ENCODE peak calls at places on chromosomes 1 and 21, in nine cellular contexts. One of them, this sample, is unnamed.

GRCh38 chr1:27612718-27613117 is 8.8 kb upstream of the AHDC1 start:
- DNase-seq in GM06990: no peak
- DNase-seq in left ventricle myocardium superior: no peak
- DNase-seq in AG04449: no peak
- DNase-seq in type B pancreatic cell: no peak
- DNase-seq in tibial artery: no peak
- DNase-seq in mesenteric fat pad: no peak
- DNase-seq in stimulated activated CD4-positive, alpha-beta T cell treated with anti-CD3 and anti-CD28 coated beads, Interleukin-2, amount 100 ng/mL, for 24 hours: no peak
- DNase-seq in stimulated activated naive CD8-positive, alpha-beta T cell treated with anti-CD3 and anti-CD28 coated beads, Interleukin-15, amount 100 ng/mL, for 72 hours: no peak
- DNase-seq in this sample: no peak

GRCh38 chr1:219810451-219810850 is 117.9 kb downstream of the SLC30A10 start:
- DNase-seq in tibial artery: no peak
- DNase-seq in GM06990: no peak
- DNase-seq in type B pancreatic cell: no peak
- DNase-seq in mesenteric fat pad: no peak
- DNase-seq in stimulated activated CD4-positive, alpha-beta T cell treated with anti-CD3 and anti-CD28 coated beads, Interleukin-2, amount 100 ng/mL, for 24 hours: no peak
- DNase-seq in left ventricle myocardium superior: no peak
- DNase-seq in AG04449: no peak
- DNase-seq in stimulated activated naive CD8-positive, alpha-beta T cell treated with anti-CD3 and anti-CD28 coated beads, Interleukin-15, amount 100 ng/mL, for 72 hours: no peak
- DNase-seq in this sample: peak; percentile 25

GRCh38 chr1:154628122-154628405 is 20.1 kb upstream of the ADAR start:
- DNase-seq in type B pancreatic cell: no peak
- DNase-seq in stimulated activated naive CD8-positive, alpha-beta T cell treated with anti-CD3 and anti-CD28 coated beads, Interleukin-15, amount 100 ng/mL, for 72 hours: no peak
- DNase-seq in mesenteric fat pad: no peak
- DNase-seq in AG04449: no peak
- DNase-seq in left ventricle myocardium superior: no peak
- DNase-seq in GM06990: no peak
- DNase-seq in tibial artery: no peak
- DNase-seq in stimulated activated CD4-positive, alpha-beta T cell treated with anti-CD3 and anti-CD28 coated beads, Interleukin-2, amount 100 ng/mL, for 24 hours: no peak
- DNase-seq in this sample: no peak

GRCh38 chr1:1438531-1439381 is 3.3 kb downstream of the VWA1 start:
- DNase-seq in GM06990: no peak
- DNase-seq in mesenteric fat pad: no peak
- DNase-seq in stimulated activated naive CD8-positive, alpha-beta T cell treated with anti-CD3 and anti-CD28 coated beads, Interleukin-15, amount 100 ng/mL, for 72 hours: no peak
- DNase-seq in AG04449: no peak
- DNase-seq in stimulated activated CD4-positive, alpha-beta T cell treated with anti-CD3 and anti-CD28 coated beads, Interleukin-2, amount 100 ng/mL, for 24 hours: no peak
- DNase-seq in left ventricle myocardium superior: no peak
- DNase-seq in tibial artery: no peak
- DNase-seq in type B pancreatic cell: no peak
- DNase-seq in this sample: no peak

GRCh38 chr1:175520186-175520585 is 223.2 kb downstream of the TNR start:
- DNase-seq in AG04449: no peak
- DNase-seq in type B pancreatic cell: no peak
- DNase-seq in left ventricle myocardium superior: no peak
- DNase-seq in stimulated activated CD4-positive, alpha-beta T cell treated with anti-CD3 and anti-CD28 coated beads, Interleukin-2, amount 100 ng/mL, for 24 hours: no peak
- DNase-seq in mesenteric fat pad: no peak
- DNase-seq in stimulated activated naive CD8-positive, alpha-beta T cell treated with anti-CD3 and anti-CD28 coated beads, Interleukin-15, amount 100 ng/mL, for 72 hours: no peak
- DNase-seq in GM06990: no peak
- DNase-seq in tibial artery: no peak
- DNase-seq in this sample: no peak

GRCh38 chr1:243496173-243496553 is 240.3 kb downstream of the SDCCAG8 start:
- DNase-seq in AG04449: no peak
- DNase-seq in stimulated activated CD4-positive, alpha-beta T cell treated with anti-CD3 and anti-CD28 coated beads, Interleukin-2, amount 100 ng/mL, for 24 hours: no peak
- DNase-seq in stimulated activated naive CD8-positive, alpha-beta T cell treated with anti-CD3 and anti-CD28 coated beads, Interleukin-15, amount 100 ng/mL, for 72 hours: no peak
- DNase-seq in left ventricle myocardium superior: peak; percentile 61
- DNase-seq in GM06990: no peak
- DNase-seq in type B pancreatic cell: no peak
- DNase-seq in tibial artery: peak; percentile 74
- DNase-seq in mesenteric fat pad: no peak
- DNase-seq in this sample: no peak

GRCh38 chr1:67953301-67953700 is 97.1 kb downstream of the DIRAS3 start:
- DNase-seq in type B pancreatic cell: no peak
- DNase-seq in stimulated activated CD4-positive, alpha-beta T cell treated with anti-CD3 and anti-CD28 coated beads, Interleukin-2, amount 100 ng/mL, for 24 hours: no peak
- DNase-seq in left ventricle myocardium superior: no peak
- DNase-seq in AG04449: no peak
- DNase-seq in tibial artery: no peak
- DNase-seq in GM06990: no peak
- DNase-seq in mesenteric fat pad: no peak
- DNase-seq in stimulated activated naive CD8-positive, alpha-beta T cell treated with anti-CD3 and anti-CD28 coated beads, Interleukin-15, amount 100 ng/mL, for 72 hours: no peak
- DNase-seq in this sample: no peak

GRCh38 chr21:33578959-33579542 is 9.4 kb downstream of the DONSON start:
- DNase-seq in type B pancreatic cell: no peak
- DNase-seq in GM06990: no peak
- DNase-seq in stimulated activated naive CD8-positive, alpha-beta T cell treated with anti-CD3 and anti-CD28 coated beads, Interleukin-15, amount 100 ng/mL, for 72 hours: no peak
- DNase-seq in mesenteric fat pad: no peak
- DNase-seq in tibial artery: no peak
- DNase-seq in AG04449: no peak
- DNase-seq in left ventricle myocardium superior: no peak
- DNase-seq in stimulated activated CD4-positive, alpha-beta T cell treated with anti-CD3 and anti-CD28 coated beads, Interleukin-2, amount 100 ng/mL, for 24 hours: no peak
- DNase-seq in this sample: no peak

GRCh38 chr1:27647328-27647727 is 12.3 kb upstream of the FGR start:
- DNase-seq in type B pancreatic cell: no peak
- DNase-seq in tibial artery: no peak
- DNase-seq in stimulated activated naive CD8-positive, alpha-beta T cell treated with anti-CD3 and anti-CD28 coated beads, Interleukin-15, amount 100 ng/mL, for 72 hours: no peak
- DNase-seq in mesenteric fat pad: no peak
- DNase-seq in GM06990: no peak
- DNase-seq in left ventricle myocardium superior: no peak
- DNase-seq in stimulated activated CD4-positive, alpha-beta T cell treated with anti-CD3 and anti-CD28 coated beads, Interleukin-2, amount 100 ng/mL, for 24 hours: no peak
- DNase-seq in AG04449: no peak
- DNase-seq in this sample: no peak

GRCh38 chr1:203351037-203351625 is at the start of gene FMOD:
- DNase-seq in stimulated activated naive CD8-positive, alpha-beta T cell treated with anti-CD3 and anti-CD28 coated beads, Interleukin-15, amount 100 ng/mL, for 72 hours: no peak
- DNase-seq in stimulated activated CD4-positive, alpha-beta T cell treated with anti-CD3 and anti-CD28 coated beads, Interleukin-2, amount 100 ng/mL, for 24 hours: no peak
- DNase-seq in type B pancreatic cell: no peak
- DNase-seq in left ventricle myocardium superior: no peak
- DNase-seq in tibial artery: peak; percentile 93
- DNase-seq in GM06990: no peak
- DNase-seq in mesenteric fat pad: no peak
- DNase-seq in AG04449: no peak
- DNase-seq in this sample: peak; percentile 50

GRCh38 chr1:43858324-43858723 is 75.3 kb upstream of the ARTN start:
- DNase-seq in stimulated activated CD4-positive, alpha-beta T cell treated with anti-CD3 and anti-CD28 coated beads, Interleukin-2, amount 100 ng/mL, for 24 hours: no peak
- DNase-seq in tibial artery: peak; percentile 86
- DNase-seq in GM06990: no peak
- DNase-seq in stimulated activated naive CD8-positive, alpha-beta T cell treated with anti-CD3 and anti-CD28 coated beads, Interleukin-15, amount 100 ng/mL, for 72 hours: no peak
- DNase-seq in type B pancreatic cell: no peak
- DNase-seq in mesenteric fat pad: no peak
- DNase-seq in left ventricle myocardium superior: peak; percentile 65
- DNase-seq in AG04449: peak; percentile 99
- DNase-seq in this sample: peak; percentile 74

GRCh38 chr21:44428281-44428942 is 26.9 kb upstream of the LRRC3 start:
- DNase-seq in tibial artery: no peak
- DNase-seq in mesenteric fat pad: peak; percentile 55
- DNase-seq in GM06990: peak; percentile 62
- DNase-seq in type B pancreatic cell: peak; percentile 49
- DNase-seq in AG04449: no peak
- DNase-seq in stimulated activated naive CD8-positive, alpha-beta T cell treated with anti-CD3 and anti-CD28 coated beads, Interleukin-15, amount 100 ng/mL, for 72 hours: peak; percentile 66
- DNase-seq in left ventricle myocardium superior: no peak
- DNase-seq in stimulated activated CD4-positive, alpha-beta T cell treated with anti-CD3 and anti-CD28 coated beads, Interleukin-2, amount 100 ng/mL, for 24 hours: peak; percentile 39
- DNase-seq in this sample: no peak

GRCh38 chr1:74733616-74734484 is 898 bp downstream of the TYW3 start:
- DNase-seq in GM06990: no peak
- DNase-seq in type B pancreatic cell: no peak
- DNase-seq in tibial artery: no peak
- DNase-seq in AG04449: no peak
- DNase-seq in mesenteric fat pad: no peak
- DNase-seq in stimulated activated CD4-positive, alpha-beta T cell treated with anti-CD3 and anti-CD28 coated beads, Interleukin-2, amount 100 ng/mL, for 24 hours: peak; percentile 36
- DNase-seq in stimulated activated naive CD8-positive, alpha-beta T cell treated with anti-CD3 and anti-CD28 coated beads, Interleukin-15, amount 100 ng/mL, for 72 hours: peak; percentile 38
- DNase-seq in left ventricle myocardium superior: no peak
- DNase-seq in this sample: peak; percentile 61

GRCh38 chr21:24205317-24205716 is 1402.0 kb downstream of the MRPL39 start:
- DNase-seq in GM06990: no peak
- DNase-seq in AG04449: no peak
- DNase-seq in mesenteric fat pad: no peak
- DNase-seq in type B pancreatic cell: no peak
- DNase-seq in stimulated activated CD4-positive, alpha-beta T cell treated with anti-CD3 and anti-CD28 coated beads, Interleukin-2, amount 100 ng/mL, for 24 hours: no peak
- DNase-seq in tibial artery: no peak
- DNase-seq in left ventricle myocardium superior: no peak
- DNase-seq in stimulated activated naive CD8-positive, alpha-beta T cell treated with anti-CD3 and anti-CD28 coated beads, Interleukin-15, amount 100 ng/mL, for 72 hours: no peak
- DNase-seq in this sample: no peak

GRCh38 chr1:151134396-151134795 is 12.0 kb downstream of the SEMA6C start:
- DNase-seq in mesenteric fat pad: no peak
- DNase-seq in type B pancreatic cell: no peak
- DNase-seq in stimulated activated naive CD8-positive, alpha-beta T cell treated with anti-CD3 and anti-CD28 coated beads, Interleukin-15, amount 100 ng/mL, for 72 hours: no peak
- DNase-seq in tibial artery: peak; percentile 20
- DNase-seq in left ventricle myocardium superior: no peak
- DNase-seq in stimulated activated CD4-positive, alpha-beta T cell treated with anti-CD3 and anti-CD28 coated beads, Interleukin-2, amount 100 ng/mL, for 24 hours: no peak
- DNase-seq in GM06990: no peak
- DNase-seq in AG04449: no peak
- DNase-seq in this sample: no peak

GRCh38 chr1:201318504-201319340 is 35.4 kb downstream of the PKP1 start:
- DNase-seq in type B pancreatic cell: no peak
- DNase-seq in stimulated activated CD4-positive, alpha-beta T cell treated with anti-CD3 and anti-CD28 coated beads, Interleukin-2, amount 100 ng/mL, for 24 hours: no peak
- DNase-seq in GM06990: no peak
- DNase-seq in AG04449: no peak
- DNase-seq in tibial artery: no peak
- DNase-seq in left ventricle myocardium superior: no peak
- DNase-seq in mesenteric fat pad: no peak
- DNase-seq in stimulated activated naive CD8-positive, alpha-beta T cell treated with anti-CD3 and anti-CD28 coated beads, Interleukin-15, amount 100 ng/mL, for 72 hours: no peak
- DNase-seq in this sample: no peak

GRCh38 chr1:147612366-147612765 is 58.0 kb downstream of the ACP6 start:
- DNase-seq in stimulated activated CD4-positive, alpha-beta T cell treated with anti-CD3 and anti-CD28 coated beads, Interleukin-2, amount 100 ng/mL, for 24 hours: no peak
- DNase-seq in GM06990: no peak
- DNase-seq in type B pancreatic cell: no peak
- DNase-seq in AG04449: no peak
- DNase-seq in tibial artery: no peak
- DNase-seq in left ventricle myocardium superior: no peak
- DNase-seq in stimulated activated naive CD8-positive, alpha-beta T cell treated with anti-CD3 and anti-CD28 coated beads, Interleukin-15, amount 100 ng/mL, for 72 hours: no peak
- DNase-seq in mesenteric fat pad: no peak
- DNase-seq in this sample: no peak

GRCh38 chr1:18166341-18166740 is 58.7 kb downstream of the IGSF21 start:
- DNase-seq in GM06990: no peak
- DNase-seq in stimulated activated CD4-positive, alpha-beta T cell treated with anti-CD3 and anti-CD28 coated beads, Interleukin-2, amount 100 ng/mL, for 24 hours: no peak
- DNase-seq in left ventricle myocardium superior: no peak
- DNase-seq in mesenteric fat pad: no peak
- DNase-seq in stimulated activated naive CD8-positive, alpha-beta T cell treated with anti-CD3 and anti-CD28 coated beads, Interleukin-15, amount 100 ng/mL, for 72 hours: no peak
- DNase-seq in tibial artery: no peak
- DNase-seq in type B pancreatic cell: no peak
- DNase-seq in AG04449: no peak
- DNase-seq in this sample: peak; percentile 63

GRCh38 chr1:143574891-143575520 is 396.8 kb downstream of the FAM72C start:
- DNase-seq in GM06990: no peak
- DNase-seq in type B pancreatic cell: no peak
- DNase-seq in stimulated activated naive CD8-positive, alpha-beta T cell treated with anti-CD3 and anti-CD28 coated beads, Interleukin-15, amount 100 ng/mL, for 72 hours: no peak
- DNase-seq in mesenteric fat pad: no peak
- DNase-seq in stimulated activated CD4-positive, alpha-beta T cell treated with anti-CD3 and anti-CD28 coated beads, Interleukin-2, amount 100 ng/mL, for 24 hours: no peak
- DNase-seq in left ventricle myocardium superior: no peak
- DNase-seq in tibial artery: no peak
- DNase-seq in AG04449: no peak
- DNase-seq in this sample: no peak

GRCh38 chr1:213201380-213202155 is 150.5 kb downstream of the RPS6KC1 start:
- DNase-seq in AG04449: no peak
- DNase-seq in stimulated activated naive CD8-positive, alpha-beta T cell treated with anti-CD3 and anti-CD28 coated beads, Interleukin-15, amount 100 ng/mL, for 72 hours: no peak
- DNase-seq in GM06990: no peak
- DNase-seq in mesenteric fat pad: no peak
- DNase-seq in type B pancreatic cell: no peak
- DNase-seq in tibial artery: no peak
- DNase-seq in stimulated activated CD4-positive, alpha-beta T cell treated with anti-CD3 and anti-CD28 coated beads, Interleukin-2, amount 100 ng/mL, for 24 hours: no peak
- DNase-seq in left ventricle myocardium superior: no peak
- DNase-seq in this sample: no peak

GRCh38 chr21:36694041-36694515 is 4.8 kb upstream of the SIM2 start:
- DNase-seq in type B pancreatic cell: no peak
- DNase-seq in tibial artery: no peak
- DNase-seq in left ventricle myocardium superior: no peak
- DNase-seq in stimulated activated naive CD8-positive, alpha-beta T cell treated with anti-CD3 and anti-CD28 coated beads, Interleukin-15, amount 100 ng/mL, for 72 hours: no peak
- DNase-seq in GM06990: no peak
- DNase-seq in stimulated activated CD4-positive, alpha-beta T cell treated with anti-CD3 and anti-CD28 coated beads, Interleukin-2, amount 100 ng/mL, for 24 hours: no peak
- DNase-seq in AG04449: no peak
- DNase-seq in mesenteric fat pad: no peak
- DNase-seq in this sample: no peak

This sample was measured in testis.